ENCODE peak calls at places on chromosomes 7 and 10, in nine cellular contexts. H is HCT116, U is hepatocyte, R is Karpas-422, W is neuronal stem cell, Q is mesendoderm, K is fibroblast of lung, C is HepG2, M is GM12878. Y is an unnamed sample.

GRCh38 chr7:158386866-158387820 is 200.5 kb downstream of the PTPRN2 start:
- DNase-seq in H (no peak), M (no peak), W (no peak), K (no peak), C (no peak), U (no peak), Q (no peak), R (no peak), Y (no peak)

GRCh38 chr7:1523838-1524237 is 6.7 kb upstream of the MAFK start:
- DNase-seq in M (no peak), R (no peak), H (no peak), U (peak; percentile 53), K (no peak), C (no peak), W (no peak), Q (no peak), Y (no peak)

GRCh38 chr7:114255404-114255841 is 159.2 kb upstream of the FOXP2 start:
- DNase-seq in W (no peak), M (no peak), C (no peak), Q (no peak), U (no peak), R (no peak), K (no peak), H (no peak), Y (no peak)

GRCh38 chr7:1981878-1982230 is 250.9 kb downstream of the MAD1L1 start:
- DNase-seq in K (no peak), R (no peak), Q (no peak), U (no peak), C (no peak), M (no peak), W (no peak), H (no peak), Y (no peak)

GRCh38 chr10:47116445-47116844 is 183.6 kb upstream of the GDF10 start:
- DNase-seq in C (no peak), Q (no peak), U (no peak), W (no peak), M (no peak), K (no peak), R (no peak), H (no peak), Y (no peak)

GRCh38 chr10:100618856-100619255 is 83.1 kb downstream of the HIF1AN start:
- DNase-seq in H (no peak), R (no peak), Q (no peak), W (no peak), M (no peak), K (no peak), C (no peak), U (no peak), Y (no peak)

GRCh38 chr10:125038637-125039036 is 96.7 kb downstream of the ZRANB1 start:
- DNase-seq in R (peak; percentile 57), K (no peak), M (no peak), W (no peak), U (no peak), C (peak; percentile 23), H (peak; percentile 74), Q (peak; percentile 87), Y (no peak)

GRCh38 chr7:135597181-135597925 is 39.6 kb downstream of the NUP205 start:
- DNase-seq in K (peak; percentile 61), M (no peak), R (no peak), Q (no peak), C (no peak), W (no peak), H (no peak), U (no peak), Y (no peak)

GRCh38 chr10:88522715-88523114 is 60.4 kb downstream of the RNLS start:
- DNase-seq in M (no peak), R (no peak), C (no peak), K (no peak), U (no peak), H (no peak), W (no peak), Q (no peak), Y (no peak)

GRCh38 chr7:151792011-151792410 is 84.9 kb downstream of the PRKAG2 start:
- DNase-seq in R (no peak), U (no peak), Q (no peak), K (no peak), C (no peak), W (no peak), M (no peak), H (no peak), Y (peak; percentile 11)

GRCh38 chr10:88045116-88045515 is 181.7 kb downstream of the PTEN start:
- DNase-seq in H (no peak), K (peak; percentile 92), W (no peak), R (no peak), U (no peak), C (no peak), M (no peak), Q (no peak), Y (no peak)

GRCh38 chr10:25933653-25934608 is at the start of gene MYO3A:
- DNase-seq in H (no peak), U (peak; percentile 34), C (no peak), Q (peak; percentile 83), M (no peak), K (no peak), R (no peak), W (peak; percentile 31), Y (no peak)

GRCh38 chr7:157488326-157488725 is 151.5 kb downstream of the DNAJB6 start:
- DNase-seq in C (no peak), M (no peak), U (no peak), K (peak; percentile 44), W (no peak), Q (no peak), H (no peak), R (no peak), Y (no peak)

GRCh38 chr7:32070051-32070405 is 179 bp downstream of the PDE1C start:
- DNase-seq in Q (no peak), M (no peak), H (no peak), K (no peak), C (no peak), W (no peak), U (no peak), R (no peak), Y (no peak)

GRCh38 chr10:86327954-86328705 is 38.5 kb downstream of the GRID1 start:
- DNase-seq in Q (no peak), U (no peak), H (no peak), K (no peak), C (no peak), W (no peak), M (no peak), R (no peak), Y (peak; percentile 28)

GRCh38 chr10:73914036-73914435 is 3.1 kb downstream of the PLAU start:
- DNase-seq in H (no peak), U (no peak), Q (no peak), M (no peak), K (no peak), R (no peak), W (no peak), C (no peak), Y (no peak)

GRCh38 chr10:93599335-93599734 is 1.7 kb downstream of the RBP4 start:
- DNase-seq in K (no peak), W (no peak), C (no peak), Q (no peak), M (no peak), R (no peak), U (no peak), H (no peak), Y (no peak)

GRCh38 chr10:63462442-63462841 is 3.3 kb downstream of the JMJD1C start:
- DNase-seq in R (no peak), M (no peak), H (no peak), Q (no peak), C (no peak), K (no peak), U (no peak), W (no peak), Y (no peak)

GRCh38 chr7:77351539-77352004 is 64.6 kb downstream of the GSAP start:
- DNase-seq in Q (peak; percentile 40), H (no peak), U (no peak), K (no peak), M (peak; percentile 98), C (no peak), W (no peak), R (no peak), Y (peak; percentile 30)

GRCh38 chr10:4174197-4174596 is 389.2 kb upstream of the KLF6 start:
- DNase-seq in H (no peak), M (no peak), K (no peak), C (peak; percentile 7), R (no peak), Q (peak; percentile 67), W (no peak), U (no peak), Y (no peak)

DNA sequence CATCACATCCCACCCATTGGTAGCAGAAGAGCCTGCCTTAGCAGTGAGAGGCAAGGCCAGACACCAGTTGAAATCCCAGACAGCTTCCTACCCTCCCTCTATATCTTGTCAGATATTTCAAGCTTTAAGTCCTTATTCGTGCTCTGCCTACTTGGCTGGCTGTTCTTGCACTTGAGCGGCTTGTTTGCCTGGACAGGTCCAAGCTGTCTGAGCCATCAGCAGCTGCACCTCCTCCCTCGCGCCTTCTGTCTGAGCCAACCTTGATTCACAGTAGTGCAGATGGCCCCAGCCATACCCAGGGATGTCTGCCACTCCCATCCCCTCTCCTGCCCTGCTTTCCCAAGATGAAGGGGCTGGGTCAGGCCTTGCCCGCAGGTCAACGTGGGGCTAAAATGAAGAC is 16.4 kb downstream of the LRRC4 start:
- DNase-seq in R (no peak), K (no peak), Q (no peak), C (no peak), W (no peak), H (no peak), M (no peak), U (no peak), Y (no peak)
- H3K4me2 ChIP-seq in R (no peak overlapping the region), K (no peak overlapping the region), Q (no peak overlapping the region), C (no peak overlapping the region), W (no peak overlapping the region), H (no peak overlapping the region), M (no peak overlapping the region), U (no peak overlapping the region), Y (no peak overlapping the region)

GRCh38 chr7:130360518-130360917 is 15.9 kb downstream of the CPA5 start:
- DNase-seq in M (no peak), R (no peak), H (no peak), W (no peak), C (no peak), K (no peak), Q (no peak), U (no peak), Y (no peak)
- H3K4me2 ChIP-seq in M (no peak overlapping the region), R (no peak overlapping the region), H (no peak overlapping the region), W (no peak overlapping the region), C (no peak overlapping the region), K (no peak overlapping the region), Q (no peak overlapping the region), U (no peak overlapping the region), Y (no peak overlapping the region)

DNA sequence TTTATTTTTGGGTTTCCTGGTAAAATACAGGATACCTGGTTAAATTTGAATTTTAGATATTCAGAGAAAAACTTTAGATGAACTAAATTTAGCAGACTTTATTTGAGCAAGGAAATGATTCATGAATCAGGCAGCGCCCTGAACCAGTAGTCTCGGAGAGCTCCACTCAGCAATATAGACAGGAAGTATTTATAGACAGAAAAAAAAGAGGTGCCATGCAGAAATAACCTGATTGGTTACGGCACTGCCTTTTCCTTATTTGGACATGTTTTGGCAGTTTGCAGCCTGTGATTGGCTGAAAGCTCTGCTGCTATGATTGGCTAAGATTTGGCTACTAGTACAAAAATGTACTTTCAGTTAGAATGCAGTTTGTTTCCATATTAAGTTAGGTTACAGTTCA is 198.3 kb upstream of the DKK1 start:
- DNase-seq in W (no peak), H (no peak), U (no peak), C (no peak), Q (no peak), R (no peak), K (peak; percentile 17), M (no peak), Y (peak; percentile 5)
- H3K4me2 ChIP-seq in W (no peak overlapping the region), H (no peak overlapping the region), U (no peak overlapping the region), C (no peak overlapping the region), Q (no peak overlapping the region), R (no peak overlapping the region), K (no peak overlapping the region), M (no peak overlapping the region), Y (no peak overlapping the region)

GRCh38 chr7:104985259-104985617 is 28.8 kb upstream of the KMT2E start:
- DNase-seq in K (no peak), C (no peak), H (no peak), U (no peak), R (no peak), M (no peak), Q (no peak), W (no peak), Y (no peak)
- H3K4me2 ChIP-seq in K (no peak overlapping the region), C (peak overlapping the region; percentile 86), H (peak overlapping the region; percentile 88), U (peak overlapping the region; percentile 85), R (no peak overlapping the region), M (no peak overlapping the region), Q (no peak overlapping the region), W (no peak overlapping the region), Y (peak overlapping the region; percentile 69)

Y was measured in endothelial cell of umbilical vein.